ENCODE peak calls at places on chromosomes 11 and 22, in seven cellular contexts. E, S, I, F, W, H and X are unnamed samples.

GRCh38 chr11:115226556-115226955 is 277.7 kb downstream of the CADM1 start:
- DNase-seq in W (no peak), E (no peak), H (no peak), F (no peak), S (no peak), I (peak; percentile 74), X (no peak)

GRCh38 chr11:64148200-64148916 is 17.6 kb downstream of the MACROD1 start:
- DNase-seq in H (peak; percentile 74), W (peak; percentile 76), F (peak; percentile 52), S (peak; percentile 92), I (peak; percentile 68), E (peak; percentile 74), X (peak; percentile 73)

GRCh38 chr22:41917906-41918791 is 3.3 kb upstream of the SHISA8 start:
- DNase-seq in H (peak; percentile 58), S (no peak), W (peak; percentile 48), E (peak; percentile 47), F (no peak), I (peak; percentile 51), X (peak; percentile 70)

GRCh38 chr11:13465909-13466371 is 2.9 kb upstream of the BTBD10 start:
- DNase-seq in W (peak; percentile 61), F (no peak), E (peak; percentile 45), S (no peak), I (peak; percentile 54), H (peak; percentile 64), X (peak; percentile 33)

GRCh38 chr22:26447594-26448329 is 18.7 kb downstream of the ASPHD2 start:
- DNase-seq in W (no peak), E (no peak), F (no peak), S (no peak), I (no peak), H (no peak), X (no peak)

GRCh38 chr11:65430406-65431217 is 8.0 kb downstream of the NEAT1 start:
- DNase-seq in I (peak; percentile 62), F (no peak), W (peak; percentile 75), E (peak; percentile 66), H (peak; percentile 84), S (no peak), X (peak; percentile 68)

GRCh38 chr11:11568651-11569229 is 53.1 kb downstream of the GALNT18 start:
- DNase-seq in W (peak; percentile 37), H (no peak), F (no peak), E (no peak), S (no peak), I (no peak), X (peak; percentile 42)

GRCh38 chr11:61516675-61517516 is 8.3 kb downstream of the LRRC10B start:
- DNase-seq in I (peak; percentile 28), W (peak; percentile 18), S (no peak), F (peak; percentile 14), E (peak; percentile 48), H (peak; percentile 31), X (peak; percentile 37)

GRCh38 chr11:67288452-67289225 is 464 bp upstream of the ANKRD13D start:
- DNase-seq in I (peak; percentile 89), F (peak; percentile 86), S (peak; percentile 97), H (peak; percentile 90), E (peak; percentile 94), W (peak; percentile 82), X (peak; percentile 95)

GRCh38 chr11:132718711-132719641 is 813.3 kb downstream of the OPCML start:
- DNase-seq in E (no peak), S (no peak), F (peak; percentile 63), H (no peak), W (no peak), I (no peak), X (peak; percentile 73)

GRCh38 chr11:69637956-69638871 is 2.7 kb upstream of the CCND1 start:
- DNase-seq in F (no peak), S (peak; percentile 81), W (peak; percentile 70), H (peak; percentile 70), I (peak; percentile 75), E (no peak), X (no peak)

GRCh38 chr11:66981976-66982578 is 7.0 kb downstream of the C11orf86 start:
- DNase-seq in H (peak; percentile 89), E (no peak), S (peak; percentile 93), F (no peak), I (peak; percentile 91), W (peak; percentile 93), X (peak; percentile 61)

GRCh38 chr11:113906038-113906437 is 1.4 kb downstream of the HTR3B start:
- DNase-seq in W (peak; percentile 43), S (no peak), H (peak; percentile 22), F (no peak), I (peak; percentile 54), E (no peak), X (peak; percentile 3)

GRCh38 chr11:130198964-130199363 is 39.4 kb downstream of the ST14 start:
- DNase-seq in E (no peak), H (no peak), F (no peak), W (no peak), I (no peak), S (no peak), X (no peak)

GRCh38 chr22:47442821-47443220 is 680.4 kb downstream of the TBC1D22A start:
- DNase-seq in W (no peak), E (no peak), F (no peak), S (no peak), H (no peak), I (no peak), X (no peak)

DNA sequence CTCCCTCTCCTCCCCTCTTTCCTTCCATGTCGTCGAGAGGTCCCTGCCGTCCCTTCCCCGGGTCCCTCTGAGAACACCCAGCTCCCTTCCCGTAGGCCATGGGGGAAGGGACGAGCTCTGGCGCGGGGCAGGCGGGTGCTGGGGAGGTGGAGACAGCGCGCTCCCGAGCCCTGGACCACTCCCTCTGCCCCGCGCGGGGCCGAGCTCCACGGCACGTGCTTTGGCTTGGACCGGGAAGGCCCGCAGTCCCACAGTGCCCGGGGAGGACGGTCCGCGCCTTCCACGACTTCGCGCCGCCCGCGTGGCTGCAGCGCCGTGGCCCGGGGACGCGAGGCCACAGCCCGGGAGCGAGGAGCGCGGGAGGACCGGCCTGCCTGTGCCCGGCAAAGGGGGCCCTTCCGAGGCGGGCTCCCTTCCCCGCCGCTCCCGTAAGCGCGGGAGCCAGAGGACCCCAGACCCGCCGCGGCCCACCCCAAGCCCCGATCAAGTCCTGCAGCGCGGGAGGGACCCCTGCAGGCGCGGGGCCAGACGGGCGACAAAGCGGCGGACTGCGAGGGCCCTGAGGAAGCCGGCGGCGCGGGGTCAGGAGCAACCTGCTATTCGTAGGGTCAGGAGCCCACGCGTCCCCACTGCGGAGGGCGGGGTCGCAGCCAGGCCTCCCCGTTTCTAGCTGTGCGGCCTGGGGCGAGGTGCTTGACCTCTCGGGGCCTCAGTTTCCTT is 110.4 kb downstream of the WNT7B start:
- DNase-seq in W (no peak), F (no peak), I (no peak), H (no peak), S (peak; percentile 68), E (no peak), X (no peak)
- H3K4me3 ChIP-seq in W (no peak overlapping the region), F (no peak overlapping the region), I (no peak overlapping the region), H (no peak overlapping the region), S (no peak overlapping the region), E (no peak overlapping the region), X (no peak overlapping the region)

DNA sequence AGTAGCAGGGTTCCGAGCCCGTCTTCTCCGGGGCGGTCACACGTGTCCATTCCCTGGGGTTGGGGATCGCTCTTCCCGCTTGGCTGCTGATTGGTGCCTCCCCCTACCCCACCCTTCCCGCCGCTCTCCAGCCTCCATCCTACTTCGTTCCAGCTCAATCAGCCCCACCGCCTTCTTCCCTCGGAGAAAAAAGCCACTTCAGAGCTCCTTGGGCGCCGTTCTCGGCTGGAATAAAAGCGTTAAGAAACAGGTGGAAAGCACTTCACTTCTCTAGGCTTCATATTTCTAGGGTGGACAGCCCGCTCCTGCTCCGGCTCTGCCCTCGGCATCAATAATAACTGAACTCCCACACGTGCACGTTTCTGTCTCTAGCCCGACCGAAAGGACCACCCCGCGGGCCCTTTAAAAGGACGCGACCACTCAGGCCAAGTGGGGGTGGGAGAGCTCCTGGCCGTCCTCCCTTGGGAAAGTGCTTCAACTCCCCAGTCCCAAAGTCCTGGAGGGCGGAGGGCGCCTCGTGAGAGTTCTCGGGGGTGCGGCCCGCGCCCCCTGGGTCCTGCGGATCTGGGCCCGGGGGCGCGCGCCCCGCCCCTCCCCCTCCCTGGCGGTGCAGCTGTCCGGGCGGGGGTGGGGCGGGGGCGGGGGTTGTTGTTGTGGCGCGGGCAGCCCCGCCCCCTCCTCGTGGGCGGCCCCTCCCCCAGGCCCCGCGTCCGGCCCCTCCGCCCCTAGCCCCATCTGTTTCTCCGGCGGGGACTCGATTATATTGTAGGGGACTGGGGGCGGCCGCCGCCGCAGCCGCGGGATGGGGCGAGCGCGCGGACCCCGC is at the start of gene CECR2:
- DNase-seq in S (peak; percentile 79), I (peak; percentile 21), H (no peak), F (no peak), W (no peak), E (peak; percentile 71), X (no peak)
- H3K4me3 ChIP-seq in S (peak within 1 kb of the TSS; percentile 60), I (peak within 1 kb of the TSS; percentile 51), H (no peak within 1 kb of the TSS), F (peak within 1 kb of the TSS; percentile 48), W (no peak within 1 kb of the TSS), E (peak within 1 kb of the TSS; percentile 66), X (no peak within 1 kb of the TSS)

GRCh38 chr11:119065369-119065768 is 2.2 kb upstream of the VPS11 start:
- DNase-seq in E (peak; percentile 61), I (peak; percentile 52), W (peak; percentile 61), H (peak; percentile 36), S (no peak), F (no peak), X (peak; percentile 64)

GRCh38 chr11:119061256-119061655 is 4.3 kb upstream of the HYOU1 start:
- DNase-seq in I (no peak), W (no peak), F (no peak), H (no peak), S (no peak), E (no peak), X (no peak)

GRCh38 chr11:119062779-119063178 is 4.8 kb upstream of the VPS11 start:
- DNase-seq in S (no peak), I (peak; percentile 22), H (peak; percentile 87), F (no peak), W (peak; percentile 80), E (no peak), X (no peak)

GRCh38 chr11:119067371-119068222 is at the start of gene VPS11:
- DNase-seq in H (peak; percentile 95), I (peak; percentile 93), S (peak; percentile 100), F (peak; percentile 96), W (peak; percentile 94), E (peak; percentile 98), X (peak; percentile 97)

DNA sequence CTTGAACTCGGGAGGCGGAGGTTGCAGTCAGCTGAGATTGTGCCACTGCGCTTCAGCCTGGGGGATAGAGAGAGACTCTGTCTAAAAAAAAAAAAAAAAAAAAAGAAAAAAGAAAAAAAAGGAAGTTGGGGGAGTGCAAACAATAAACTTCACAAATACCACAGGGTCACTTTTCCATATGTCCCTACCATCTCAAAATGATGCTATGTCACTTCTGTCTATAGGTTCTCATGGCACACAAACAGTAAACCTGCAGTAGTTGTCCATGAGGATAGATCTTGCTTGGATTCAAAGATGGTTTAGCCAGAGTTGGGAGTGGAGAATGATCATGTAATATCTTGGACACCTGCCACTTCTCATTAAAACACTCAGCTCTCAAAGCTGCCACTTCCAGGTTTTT is 1.1 kb upstream of the VPS11 start:
- DNase-seq in W (peak; percentile 6), F (no peak), H (no peak), S (no peak), I (no peak), E (no peak), X (no peak)
- H3K4me3 ChIP-seq in W (peak overlapping the region; percentile 98), F (peak overlapping the region; percentile 68), H (peak overlapping the region; percentile 99), S (peak overlapping the region; percentile 81), I (no peak overlapping the region), E (peak overlapping the region; percentile 83), X (peak overlapping the region; percentile 100)

GRCh38 chr22:50532824-50533344 is 3.1 kb upstream of the TYMP start:
- DNase-seq in S (peak; percentile 41), F (no peak), E (no peak), I (no peak), H (no peak), W (no peak), X (no peak)
- H3K4me3 ChIP-seq in S (no peak overlapping the region), F (no peak overlapping the region), E (peak overlapping the region; percentile 71), I (peak overlapping the region; percentile 64), H (no peak overlapping the region), W (no peak overlapping the region), X (peak overlapping the region; percentile 100)